ENCODE peak calls at places on chromosomes 4 and X, in four cellular contexts. L, W, R and E are unnamed samples.

GRCh38 chr4:29405151-29405550 is 1315.0 kb upstream of the PCDH7 start:
- DNase-seq in L (no peak), W (no peak), R (peak; percentile 28), E (no peak)

GRCh38 chrX:1807301-1807731 is 192.5 kb downstream of the ASMT start:
- DNase-seq in L (peak; percentile 2), W (no peak), R (peak; percentile 33), E (no peak)

GRCh38 chr4:170497105-170497504 is 407.3 kb upstream of the AADAT start:
- DNase-seq in L (no peak), W (no peak), R (no peak), E (peak; percentile 4)

GRCh38 chr4:177214935-177215334 is 94.7 kb upstream of the NEIL3 start:
- DNase-seq in L (no peak), W (no peak), R (no peak), E (no peak)

GRCh38 chr4:9942139-9942538 is 79.2 kb downstream of the SLC2A9 start:
- DNase-seq in L (no peak), W (no peak), R (no peak), E (no peak)

GRCh38 chr4:177410566-177410965 is 31.7 kb downstream of the AGA start:
- DNase-seq in L (no peak), W (no peak), R (no peak), E (no peak)

GRCh38 chr4:70833701-70834100 is 6.0 kb downstream of the GRSF1 start:
- DNase-seq in L (no peak), W (no peak), R (peak; percentile 27), E (no peak)

GRCh38 chr4:53889335-53890084 is 174.9 kb downstream of the CHIC2 start:
- DNase-seq in L (no peak), W (no peak), R (no peak), E (no peak)

GRCh38 chr4:128854433-128854832 is 44.9 kb downstream of the JADE1 start:
- DNase-seq in L (no peak), W (no peak), R (peak; percentile 53), E (no peak)

GRCh38 chrX:130975947-130976346 is 72.9 kb upstream of the ENOX2 start:
- DNase-seq in L (no peak), W (peak; percentile 16), R (peak; percentile 62), E (no peak)